ENCODE peak calls at places on chromosome 15, in four cellular contexts. One of them, this sample, is unnamed.

GRCh38 chr15:60038111-60038521 is 34.0 kb downstream of the FOXB1 start:
- DNase-seq in ovary: no peak
- DNase-seq in transverse colon: no peak
- DNase-seq in right lobe of liver: no peak
- DNase-seq in this sample: no peak

GRCh38 chr15:43244092-43244491 is 22.6 kb downstream of the TGM5 start:
- DNase-seq in ovary: no peak
- DNase-seq in transverse colon: no peak
- DNase-seq in right lobe of liver: no peak
- DNase-seq in this sample: no peak

GRCh38 chr15:63972801-63973200 is 73.5 kb downstream of the DAPK2 start:
- DNase-seq in ovary: no peak
- DNase-seq in transverse colon: no peak
- DNase-seq in right lobe of liver: no peak
- DNase-seq in this sample: no peak

GRCh38 chr15:32733276-32733675 is 15.5 kb downstream of the GREM1 start:
- DNase-seq in ovary: no peak
- DNase-seq in transverse colon: no peak
- DNase-seq in right lobe of liver: no peak
- DNase-seq in this sample: no peak

GRCh38 chr15:63331456-63331855 is 50.2 kb downstream of the CA12 start:
- DNase-seq in ovary: no peak
- DNase-seq in transverse colon: no peak
- DNase-seq in right lobe of liver: no peak
- DNase-seq in this sample: peak; percentile 29

GRCh38 chr15:41928637-41929620 is 35.1 kb upstream of the SPTBN5 start:
- DNase-seq in ovary: no peak
- DNase-seq in transverse colon: no peak
- DNase-seq in right lobe of liver: no peak
- DNase-seq in this sample: no peak

GRCh38 chr15:44034334-44034733 is 160.7 kb downstream of the FRMD5 start:
- DNase-seq in ovary: no peak
- DNase-seq in transverse colon: no peak
- DNase-seq in right lobe of liver: no peak
- DNase-seq in this sample: no peak

GRCh38 chr15:85580914-85581313 is 200.5 kb downstream of the AKAP13 start:
- DNase-seq in ovary: no peak
- DNase-seq in transverse colon: peak; percentile 67
- DNase-seq in right lobe of liver: peak; percentile 44
- DNase-seq in this sample: no peak

GRCh38 chr15:39593071-39594055 is 12.5 kb downstream of the THBS1 start:
- DNase-seq in ovary: no peak
- DNase-seq in transverse colon: peak; percentile 25
- DNase-seq in right lobe of liver: no peak
- DNase-seq in this sample: no peak

GRCh38 chr15:52709172-52709979 is 30.2 kb upstream of the ATOSA start:
- DNase-seq in ovary: no peak
- DNase-seq in transverse colon: peak; percentile 85
- DNase-seq in right lobe of liver: peak; percentile 69
- DNase-seq in this sample: peak; percentile 38

GRCh38 chr15:45307230-45307924 is 55.3 kb downstream of the SLC28A2 start:
- DNase-seq in ovary: no peak
- DNase-seq in transverse colon: no peak
- DNase-seq in right lobe of liver: no peak
- DNase-seq in this sample: peak; percentile 21

GRCh38 chr15:98648654-98649537 is 557 bp downstream of the IGF1R start:
- DNase-seq in ovary: peak; percentile 76
- DNase-seq in transverse colon: peak; percentile 49
- DNase-seq in right lobe of liver: peak; percentile 56
- DNase-seq in this sample: peak; percentile 76

GRCh38 chr15:23823508-23823907 is 136.4 kb upstream of the NDN start:
- DNase-seq in ovary: no peak
- DNase-seq in transverse colon: no peak
- DNase-seq in right lobe of liver: no peak
- DNase-seq in this sample: peak; percentile 56

GRCh38 chr15:98999233-98999632 is 8.4 kb downstream of the PGPEP1L start:
- DNase-seq in ovary: no peak
- DNase-seq in transverse colon: no peak
- DNase-seq in right lobe of liver: no peak
- DNase-seq in this sample: no peak

GRCh38 chr15:40291088-40291574 is 8.3 kb upstream of the ANKRD63 start:
- DNase-seq in ovary: peak; percentile 62
- DNase-seq in transverse colon: peak; percentile 68
- DNase-seq in right lobe of liver: no peak
- DNase-seq in this sample: no peak

GRCh38 chr15:92361321-92362090 is 32.2 kb upstream of the ST8SIA2 start:
- DNase-seq in ovary: no peak
- DNase-seq in transverse colon: no peak
- DNase-seq in right lobe of liver: no peak
- DNase-seq in this sample: no peak

GRCh38 chr15:91706366-91707032 is 147.0 kb upstream of the SLCO3A1 start:
- DNase-seq in ovary: peak; percentile 73
- DNase-seq in transverse colon: peak; percentile 79
- DNase-seq in right lobe of liver: peak; percentile 63
- DNase-seq in this sample: peak; percentile 92

GRCh38 chr15:85527907-85528306 is 147.5 kb downstream of the AKAP13 start:
- DNase-seq in ovary: no peak
- DNase-seq in transverse colon: no peak
- DNase-seq in right lobe of liver: no peak
- DNase-seq in this sample: no peak

GRCh38 chr15:47670365-47670764 is 46.9 kb upstream of the SEMA6D start:
- DNase-seq in ovary: no peak
- DNase-seq in transverse colon: no peak
- DNase-seq in right lobe of liver: no peak
- DNase-seq in this sample: no peak

GRCh38 chr15:94075349-94075748 is 156.0 kb upstream of the MCTP2 start:
- DNase-seq in ovary: peak; percentile 57
- DNase-seq in transverse colon: peak; percentile 34
- DNase-seq in right lobe of liver: no peak
- DNase-seq in this sample: no peak

GRCh38 chr15:40308844-40309189 is 1.1 kb upstream of the PLCB2 start:
- DNase-seq in ovary: no peak
- DNase-seq in transverse colon: peak; percentile 34
- DNase-seq in right lobe of liver: peak; percentile 51
- DNase-seq in this sample: peak; percentile 91

GRCh38 chr15:90233701-90234518 is at the start of the genes CIB1 and GDPGP1:
- DNase-seq in ovary: peak; percentile 98
- DNase-seq in transverse colon: peak; percentile 99
- DNase-seq in right lobe of liver: peak; percentile 99
- DNase-seq in this sample: peak; percentile 99
- TF ChIP-seq POLR2A in ovary: peak; percentile 59
- TF ChIP-seq POLR2A in transverse colon: peak; percentile 93
- TF ChIP-seq POLR2A in right lobe of liver: peak; percentile 84
- TF ChIP-seq POLR2A in this sample: peak; percentile 74

GRCh38 chr15:80439140-80439539 is 35.0 kb downstream of the ARNT2 start:
- DNase-seq in ovary: no peak
- DNase-seq in transverse colon: no peak
- DNase-seq in right lobe of liver: no peak
- DNase-seq in this sample: no peak
- TF ChIP-seq POLR2A in ovary: no peak
- TF ChIP-seq POLR2A in transverse colon: no peak
- TF ChIP-seq POLR2A in right lobe of liver: no peak
- TF ChIP-seq POLR2A in this sample: no peak

GRCh38 chr15:68256675-68257450 is 20.7 kb upstream of the FEM1B start:
- DNase-seq in ovary: peak; percentile 90
- DNase-seq in transverse colon: peak; percentile 89
- DNase-seq in right lobe of liver: peak; percentile 94
- DNase-seq in this sample: peak; percentile 96
- TF ChIP-seq POLR2A in ovary: peak; percentile 93
- TF ChIP-seq POLR2A in transverse colon: peak; percentile 60
- TF ChIP-seq POLR2A in right lobe of liver: peak; percentile 76
- TF ChIP-seq POLR2A in this sample: peak; percentile 74

GRCh38 chr15:65182538-65182937 is 2.6 kb downstream of the CLPX start:
- DNase-seq in ovary: no peak
- DNase-seq in transverse colon: no peak
- DNase-seq in right lobe of liver: no peak
- DNase-seq in this sample: no peak

GRCh38 chr15:65184305-65184943 is 718 bp downstream of the CLPX start:
- DNase-seq in ovary: peak; percentile 75
- DNase-seq in transverse colon: peak; percentile 73
- DNase-seq in right lobe of liver: peak; percentile 66
- DNase-seq in this sample: peak; percentile 73

GRCh38 chr15:65189102-65189740 is 4.1 kb upstream of the CLPX start:
- DNase-seq in ovary: no peak
- DNase-seq in transverse colon: no peak
- DNase-seq in right lobe of liver: no peak
- DNase-seq in this sample: peak; percentile 76

GRCh38 chr15:65183847-65184159 is 1.3 kb downstream of the CLPX start:
- DNase-seq in ovary: no peak
- DNase-seq in transverse colon: no peak
- DNase-seq in right lobe of liver: no peak
- DNase-seq in this sample: no peak

DNA sequence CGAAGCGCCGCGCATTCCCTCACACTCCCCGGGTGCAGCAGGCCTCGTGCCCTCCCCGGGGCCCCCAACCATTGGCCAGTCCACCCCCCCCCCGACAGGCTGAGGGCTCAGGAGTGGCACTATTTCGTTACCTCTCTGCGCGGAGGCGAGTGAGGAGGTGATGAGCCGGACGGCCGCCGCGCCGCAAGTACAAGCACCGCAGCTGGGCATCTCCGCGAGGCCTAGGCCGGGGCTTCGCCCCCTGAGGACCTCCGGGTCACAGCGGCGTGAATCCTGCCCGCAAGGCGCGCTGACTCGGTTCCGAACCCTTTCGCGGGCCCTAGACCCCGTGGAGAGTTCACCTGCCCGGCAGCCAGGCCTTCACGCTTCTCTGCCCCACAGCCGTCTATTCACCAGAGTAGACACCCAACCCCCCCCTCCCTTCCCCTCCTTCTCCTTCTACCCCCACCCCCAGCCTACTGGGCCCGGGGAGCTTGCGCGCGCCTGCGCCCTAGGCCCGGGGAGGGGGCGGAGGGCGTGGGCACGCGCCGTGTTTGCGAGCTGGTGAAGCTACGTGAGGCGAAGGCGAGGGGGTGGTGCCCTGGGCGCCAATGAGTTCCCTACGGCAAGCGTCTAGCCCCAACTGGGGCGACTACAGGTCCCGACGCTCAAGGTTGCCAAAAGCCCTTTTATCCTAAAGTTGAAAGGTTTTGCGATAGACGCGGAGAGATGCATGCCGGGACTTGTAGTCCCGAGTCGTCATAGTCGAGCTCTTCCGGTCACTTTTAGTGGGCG is at the start of gene CLPX:
- DNase-seq in ovary: peak; percentile 92
- DNase-seq in transverse colon: peak; percentile 93
- DNase-seq in right lobe of liver: peak; percentile 94
- DNase-seq in this sample: peak; percentile 97
- TF ChIP-seq POLR2A in ovary: peak; percentile 71
- TF ChIP-seq POLR2A in transverse colon: peak; percentile 80
- TF ChIP-seq POLR2A in right lobe of liver: peak; percentile 85
- TF ChIP-seq POLR2A in this sample: peak; percentile 70